ENCODE peak calls at places on chromosomes 6 and 20, in seven cellular contexts. W, K, N, X, M, O and P are unnamed samples.

GRCh38 chr6:35757461-35758123 is 18.8 kb upstream of the CLPSL2 start:
- DNase-seq in W (no peak), K (peak; percentile 91), N (peak; percentile 71), X (no peak), M (no peak), O (peak; percentile 28), P (no peak)

GRCh38 chr6:39260451-39260850 is 31.2 kb upstream of the KCNK5 start:
- DNase-seq in W (no peak), K (no peak), N (no peak), X (no peak), M (no peak), O (no peak), P (no peak)

GRCh38 chr20:41631826-41632225 is 13.6 kb upstream of the CHD6 start:
- DNase-seq in W (peak; percentile 52), K (no peak), N (no peak), X (no peak), M (peak; percentile 80), O (peak; percentile 35), P (no peak)

GRCh38 chr6:108622601-108623335 is 62.1 kb downstream of the FOXO3 start:
- DNase-seq in W (peak; percentile 60), K (no peak), N (no peak), X (no peak), M (peak; percentile 38), O (peak; percentile 98), P (peak; percentile 56)

GRCh38 chr6:4489538-4489937 is 286.7 kb upstream of the CDYL start:
- DNase-seq in W (no peak), K (no peak), N (no peak), X (no peak), M (no peak), O (no peak), P (no peak)

GRCh38 chr6:89977808-89978748 is 83.8 kb downstream of the GJA10 start:
- DNase-seq in W (peak; percentile 17), K (no peak), N (no peak), X (no peak), M (no peak), O (peak; percentile 93), P (no peak)

GRCh38 chr6:144543006-144543871 is 258.1 kb downstream of the UTRN start:
- DNase-seq in W (no peak), K (peak; percentile 28), N (peak; percentile 32), X (no peak), M (no peak), O (peak; percentile 60), P (no peak)

GRCh38 chr20:17647391-17648305 is 34.4 kb downstream of the RRBP1 start:
- DNase-seq in W (no peak), K (no peak), N (no peak), X (no peak), M (no peak), O (no peak), P (no peak)

GRCh38 chr6:90217621-90218496 is 78.8 kb downstream of the BACH2 start:
- DNase-seq in W (no peak), K (no peak), N (no peak), X (no peak), M (peak; percentile 52), O (no peak), P (peak; percentile 64)

GRCh38 chr20:3889489-3890409 is 562 bp downstream of the PANK2 start:
- DNase-seq in W (peak; percentile 47), K (peak; percentile 39), N (no peak), X (no peak), M (no peak), O (no peak), P (peak; percentile 57)

GRCh38 chr20:32263398-32263954 is 14.0 kb upstream of the KIF3B start:
- DNase-seq in W (no peak), K (no peak), N (no peak), X (no peak), M (no peak), O (no peak), P (no peak)

GRCh38 chr20:39795401-39796272 is 833.5 kb downstream of the DHX35 start:
- DNase-seq in W (no peak), K (no peak), N (no peak), X (no peak), M (no peak), O (peak; percentile 47), P (no peak)

GRCh38 chr6:166498661-166499349 is 87.7 kb downstream of the RAMACL start:
- DNase-seq in W (no peak), K (no peak), N (no peak), X (no peak), M (no peak), O (no peak), P (no peak)

GRCh38 chr6:25893778-25894177 is 19.7 kb upstream of the SLC17A3 start:
- DNase-seq in W (no peak), K (no peak), N (no peak), X (no peak), M (no peak), O (no peak), P (no peak)

GRCh38 chr6:76876922-76877553 is 586.3 kb downstream of the HTR1B start:
- DNase-seq in W (no peak), K (peak; percentile 96), N (no peak), X (peak; percentile 36), M (no peak), O (peak; percentile 12), P (no peak)

GRCh38 chr6:42724825-42725224 is 2.4 kb upstream of the PRPH2 start:
- DNase-seq in W (no peak), K (no peak), N (no peak), X (no peak), M (no peak), O (no peak), P (no peak)

GRCh38 chr6:20657274-20657800 is 123.1 kb downstream of the CDKAL1 start:
- DNase-seq in W (no peak), K (no peak), N (no peak), X (no peak), M (no peak), O (no peak), P (no peak)

GRCh38 chr6:39083111-39083702 is 31.8 kb downstream of the SAYSD1 start:
- DNase-seq in W (no peak), K (no peak), N (no peak), X (no peak), M (no peak), O (no peak), P (no peak)

GRCh38 chr20:36919715-36920333 is 31.7 kb downstream of the SAMHD1 start:
- DNase-seq in W (no peak), K (peak; percentile 73), N (peak; percentile 49), X (peak; percentile 20), M (no peak), O (peak; percentile 74), P (no peak)

GRCh38 chr6:85685713-85686112 is 43.0 kb upstream of the SYNCRIP start:
- DNase-seq in W (no peak), K (no peak), N (no peak), X (no peak), M (no peak), O (no peak), P (no peak)

GRCh38 chr6:44630125-44631028 is 242.9 kb downstream of the CDC5L start:
- DNase-seq in W (no peak), K (peak; percentile 86), N (peak; percentile 42), X (peak; percentile 13), M (no peak), O (peak; percentile 51), P (peak; percentile 78)

GRCh38 chr20:4041748-4042411 is 26.5 kb upstream of the RNF24 start:
- DNase-seq in W (peak; percentile 49), K (no peak), N (peak; percentile 95), X (peak; percentile 97), M (no peak), O (peak; percentile 89), P (peak; percentile 88)

GRCh38 chr6:33071579-33071978 is 1.9 kb downstream of the HLA-DPA1 start:
- DNase-seq in W (no peak), K (no peak), N (no peak), X (no peak), M (no peak), O (no peak), P (no peak)

GRCh38 chr6:144660545-144660944 is 375.4 kb downstream of the UTRN start:
- DNase-seq in W (no peak), K (no peak), N (no peak), X (no peak), M (no peak), O (no peak), P (peak; percentile 35)

GRCh38 chr20:37406010-37406998 is 60.4 kb downstream of the SRC start:
- DNase-seq in W (peak; percentile 52), K (peak; percentile 73), N (no peak), X (no peak), M (no peak), O (peak; percentile 28), P (peak; percentile 84)

GRCh38 chr6:143248359-143248758 is 187.7 kb downstream of the AIG1 start:
- DNase-seq in W (no peak), K (no peak), N (no peak), X (no peak), M (no peak), O (no peak), P (no peak)

GRCh38 chr6:126180585-126180984 is 159.3 kb upstream of the CENPW start:
- DNase-seq in W (no peak), K (no peak), N (peak; percentile 89), X (no peak), M (no peak), O (peak; percentile 96), P (no peak)

GRCh38 chr20:50575869-50576720 is 65.9 kb downstream of the PTPN1 start:
- DNase-seq in W (peak; percentile 70), K (peak; percentile 80), N (peak; percentile 22), X (peak; percentile 71), M (no peak), O (peak; percentile 51), P (peak; percentile 88)
- H3K36me3 ChIP-seq in W (peaks cover 52% of the 10 kb centered on the region), K (peaks cover 9% of the 10 kb centered on the region), N (peaks cover 23% of the 10 kb centered on the region), X (peaks cover 16% of the 10 kb centered on the region), M (peaks cover 46% of the 10 kb centered on the region), O (peaks cover 59% of the 10 kb centered on the region), P (peaks cover 80% of the 10 kb centered on the region)

DNA sequence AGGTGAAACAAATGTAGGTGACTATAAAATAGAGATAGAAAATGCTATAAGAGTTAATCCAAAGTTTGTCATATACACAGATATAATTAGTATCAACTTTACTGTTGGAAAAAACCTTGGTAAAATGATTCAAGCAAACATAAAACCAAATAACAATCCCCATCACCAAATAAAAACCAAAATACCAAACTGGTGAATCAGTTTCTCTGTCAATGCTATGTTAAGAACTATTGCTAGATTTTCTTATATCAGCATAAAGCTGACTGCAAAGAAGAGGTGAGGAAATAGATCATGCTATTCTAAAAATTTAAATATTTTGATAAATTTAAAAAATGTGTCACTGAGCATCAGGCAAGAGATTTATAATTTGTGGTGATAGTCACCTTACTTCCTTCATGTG is 658.4 kb downstream of the PHF3 start:
- DNase-seq in W (no peak), K (no peak), N (no peak), X (no peak), M (no peak), O (peak; percentile 39), P (no peak)
- H3K4me1 ChIP-seq in W (no peaks in the 10 kb centered on the region), K (no peaks in the 10 kb centered on the region), N (no peaks in the 10 kb centered on the region), X (no peaks in the 10 kb centered on the region), M (no peaks in the 10 kb centered on the region), O (peaks cover 6% of the 10 kb centered on the region), P (no peaks in the 10 kb centered on the region)

GRCh38 chr6:170043150-170043819 is 247.6 kb downstream of the DLL1 start:
- DNase-seq in W (no peak), K (no peak), N (no peak), X (no peak), M (no peak), O (no peak), P (no peak)
- TF ChIP-seq CTCF in W (peak; percentile 4), K (no peak), N (no peak), X (no peak), M (no peak), O (no peak), P (no peak)

GRCh38 chr6:24710519-24711303 is 8.2 kb downstream of the C6orf62 start:
- DNase-seq in W (no peak), K (no peak), N (no peak), X (no peak), M (no peak), O (no peak), P (no peak)
- H3K36me3 ChIP-seq in W (peaks cover 100% of the 10 kb centered on the region), K (peaks cover 69% of the 10 kb centered on the region), N (peaks cover 71% of the 10 kb centered on the region), X (peaks cover 17% of the 10 kb centered on the region), M (peaks cover 49% of the 10 kb centered on the region), O (peaks cover 68% of the 10 kb centered on the region), P (peaks cover 100% of the 10 kb centered on the region)

GRCh38 chr6:161891542-161891941 is 617.7 kb upstream of the AGPAT4 start:
- DNase-seq in W (no peak), K (peak; percentile 34), N (no peak), X (no peak), M (no peak), O (no peak), P (no peak)
- H3K4me1 ChIP-seq in W (no peaks in the 10 kb centered on the region), K (peaks cover 11% of the 10 kb centered on the region), N (no peaks in the 10 kb centered on the region), X (no peaks in the 10 kb centered on the region), M (peaks cover 4% of the 10 kb centered on the region), O (no peaks in the 10 kb centered on the region), P (no peaks in the 10 kb centered on the region)